ENCODE peak calls at places on chromosomes 3 and 15, in four cellular contexts. One of them, this sample, is unnamed. For H3K36me3, the result is how much of the 10 kb centered on the place peaks cover.

GRCh38 chr3:166473501-166473900 is 636.3 kb upstream of the BCHE start:
- DNase-seq in left ventricle myocardium inferior: no peak
- DNase-seq in ascending aorta: no peak
- DNase-seq in body of pancreas: no peak
- DNase-seq in this sample: no peak

GRCh38 chr15:90765489-90765888 is 48.3 kb downstream of the BLM start:
- DNase-seq in body of pancreas: no peak
- DNase-seq in ascending aorta: no peak
- DNase-seq in left ventricle myocardium inferior: no peak
- DNase-seq in this sample: no peak

GRCh38 chr3:8552223-8552762 is 50.7 kb downstream of the LMCD1 start:
- DNase-seq in ascending aorta: no peak
- DNase-seq in body of pancreas: no peak
- DNase-seq in left ventricle myocardium inferior: no peak
- DNase-seq in this sample: no peak

GRCh38 chr15:81381725-81382124 is 7.7 kb upstream of the TMC3 start:
- DNase-seq in body of pancreas: no peak
- DNase-seq in left ventricle myocardium inferior: no peak
- DNase-seq in ascending aorta: no peak
- DNase-seq in this sample: no peak

GRCh38 chr3:11638669-11639402 is 4.9 kb downstream of the VGLL4 start:
- DNase-seq in body of pancreas: no peak
- DNase-seq in left ventricle myocardium inferior: no peak
- DNase-seq in ascending aorta: no peak
- DNase-seq in this sample: no peak

GRCh38 chr3:32733631-32734229 is 48.7 kb downstream of the CNOT10 start:
- DNase-seq in ascending aorta: no peak
- DNase-seq in left ventricle myocardium inferior: no peak
- DNase-seq in body of pancreas: no peak
- DNase-seq in this sample: no peak

GRCh38 chr15:67186226-67186649 is 68.2 kb downstream of the AAGAB start:
- DNase-seq in ascending aorta: peak
- DNase-seq in left ventricle myocardium inferior: peak
- DNase-seq in body of pancreas: no peak
- DNase-seq in this sample: peak

GRCh38 chr15:47717036-47717611 is at the start of gene SEMA6D:
- DNase-seq in body of pancreas: peak
- DNase-seq in left ventricle myocardium inferior: peak
- DNase-seq in ascending aorta: peak
- DNase-seq in this sample: peak

GRCh38 chr3:32821686-32822296 is 4.0 kb downstream of the TRIM71 start:
- DNase-seq in left ventricle myocardium inferior: no peak
- DNase-seq in body of pancreas: peak
- DNase-seq in ascending aorta: no peak
- DNase-seq in this sample: no peak

GRCh38 chr3:167876603-167877325 is 141.2 kb downstream of the SERPINI1 start:
- DNase-seq in left ventricle myocardium inferior: no peak
- DNase-seq in ascending aorta: no peak
- DNase-seq in body of pancreas: no peak
- DNase-seq in this sample: no peak

GRCh38 chr3:184135149-184135910 is at the start of gene EIF2B5:
- DNase-seq in body of pancreas: peak
- DNase-seq in ascending aorta: peak
- DNase-seq in left ventricle myocardium inferior: peak
- DNase-seq in this sample: peak

GRCh38 chr3:173003471-173003870 is 137.6 kb downstream of the SPATA16 start:
- DNase-seq in body of pancreas: no peak
- DNase-seq in ascending aorta: no peak
- DNase-seq in left ventricle myocardium inferior: no peak
- DNase-seq in this sample: no peak

GRCh38 chr3:194327414-194328079 is 23.6 kb downstream of the CPN2 start:
- DNase-seq in left ventricle myocardium inferior: no peak
- DNase-seq in body of pancreas: no peak
- DNase-seq in ascending aorta: no peak
- DNase-seq in this sample: no peak

GRCh38 chr3:194329566-194329965 is 21.6 kb downstream of the CPN2 start:
- DNase-seq in body of pancreas: no peak
- DNase-seq in left ventricle myocardium inferior: no peak
- DNase-seq in ascending aorta: no peak
- DNase-seq in this sample: no peak

GRCh38 chr3:194330579-194330978 is 20.5 kb downstream of the CPN2 start:
- DNase-seq in ascending aorta: no peak
- DNase-seq in body of pancreas: peak
- DNase-seq in left ventricle myocardium inferior: peak
- DNase-seq in this sample: no peak

GRCh38 chr3:194328080-194328571 is 23.0 kb downstream of the CPN2 start:
- DNase-seq in ascending aorta: no peak
- DNase-seq in left ventricle myocardium inferior: no peak
- DNase-seq in body of pancreas: peak
- DNase-seq in this sample: no peak

GRCh38 chr3:194330160-194330559 is 21.0 kb downstream of the CPN2 start:
- DNase-seq in left ventricle myocardium inferior: no peak
- DNase-seq in body of pancreas: no peak
- DNase-seq in ascending aorta: no peak
- DNase-seq in this sample: no peak
- H3K27ac ChIP-seq in left ventricle myocardium inferior: peak
- H3K27ac ChIP-seq in body of pancreas: no peak
- H3K27ac ChIP-seq in ascending aorta: no peak
- H3K27ac ChIP-seq in this sample: no peak

GRCh38 chr3:9976736-9977709 is 9.6 kb downstream of the EMC3 start:
- DNase-seq in body of pancreas: peak
- DNase-seq in left ventricle myocardium inferior: peak
- DNase-seq in ascending aorta: peak
- DNase-seq in this sample: peak

GRCh38 chr3:9978664-9979349 is 7.8 kb downstream of the EMC3 start:
- DNase-seq in body of pancreas: no peak
- DNase-seq in left ventricle myocardium inferior: no peak
- DNase-seq in ascending aorta: no peak
- DNase-seq in this sample: no peak

DNA sequence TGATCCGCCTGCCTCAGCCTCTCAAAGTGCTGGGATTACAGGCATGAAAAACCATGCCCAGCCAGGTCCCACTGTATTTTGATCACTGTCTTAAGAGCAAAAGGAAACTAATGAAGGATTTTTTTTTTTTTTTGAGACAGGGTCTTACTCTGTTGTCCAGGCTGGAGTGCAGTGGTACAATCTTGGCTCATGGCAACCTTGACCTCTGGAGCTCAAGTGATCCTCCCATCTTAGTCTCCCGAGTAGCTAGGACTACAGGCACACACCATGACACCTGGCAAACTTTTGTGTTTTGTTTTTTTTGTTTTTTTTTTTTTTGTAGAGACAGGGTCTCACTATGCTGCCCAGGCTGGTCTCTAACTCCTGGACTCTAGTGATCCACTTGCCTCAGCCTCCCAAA is 6.4 kb downstream of the EMC3 start:
- DNase-seq in left ventricle myocardium inferior: no peak
- DNase-seq in body of pancreas: no peak
- DNase-seq in ascending aorta: no peak
- DNase-seq in this sample: no peak
- H3K36me3 ChIP-seq in left ventricle myocardium inferior: under half
- H3K36me3 ChIP-seq in body of pancreas: under half
- H3K36me3 ChIP-seq in ascending aorta: under half
- H3K36me3 ChIP-seq in this sample: under half

GRCh38 chr3:61177450-61177849 is 73.8 kb downstream of the FHIT start:
- DNase-seq in left ventricle myocardium inferior: no peak
- DNase-seq in ascending aorta: no peak
- DNase-seq in body of pancreas: no peak
- DNase-seq in this sample: no peak

GRCh38 chr3:61173685-61174084 is 77.6 kb downstream of the FHIT start:
- DNase-seq in ascending aorta: no peak
- DNase-seq in left ventricle myocardium inferior: no peak
- DNase-seq in body of pancreas: no peak
- DNase-seq in this sample: no peak

GRCh38 chr3:61168286-61168685 is 83.0 kb downstream of the FHIT start:
- DNase-seq in left ventricle myocardium inferior: no peak
- DNase-seq in ascending aorta: no peak
- DNase-seq in body of pancreas: no peak
- DNase-seq in this sample: no peak

GRCh38 chr3:61169621-61170251 is 81.5 kb downstream of the FHIT start:
- DNase-seq in body of pancreas: no peak
- DNase-seq in left ventricle myocardium inferior: no peak
- DNase-seq in ascending aorta: no peak
- DNase-seq in this sample: no peak

DNA sequence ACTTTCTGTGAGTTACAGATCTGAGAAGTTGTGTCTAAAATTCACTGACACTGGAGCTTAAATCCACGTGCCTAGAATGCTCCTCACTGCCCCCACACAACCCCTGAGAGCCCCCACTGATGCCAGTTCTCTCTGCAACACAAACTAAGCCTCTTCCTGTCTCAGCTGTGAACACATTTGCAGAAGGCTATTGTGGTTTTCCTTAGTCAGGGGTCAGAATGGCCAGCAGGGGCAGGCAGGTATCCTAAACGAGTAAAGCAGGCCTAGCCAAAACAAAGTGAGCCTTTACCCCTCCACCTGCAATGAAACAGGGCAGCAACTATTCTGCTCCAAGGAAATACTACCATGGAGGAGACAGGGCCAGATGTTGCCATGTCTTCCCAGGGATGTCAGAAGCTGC is 78.6 kb downstream of the FHIT start:
- DNase-seq in left ventricle myocardium inferior: no peak
- DNase-seq in ascending aorta: no peak
- DNase-seq in body of pancreas: no peak
- DNase-seq in this sample: no peak
- TF ChIP-seq CTCF in left ventricle myocardium inferior: no peak
- TF ChIP-seq CTCF in ascending aorta: no peak
- TF ChIP-seq CTCF in body of pancreas: no peak
- TF ChIP-seq CTCF in this sample: no peak

GRCh38 chr3:181691951-181692849 is 19.5 kb upstream of the SOX2 start:
- DNase-seq in ascending aorta: no peak
- DNase-seq in body of pancreas: no peak
- DNase-seq in left ventricle myocardium inferior: no peak
- DNase-seq in this sample: no peak

GRCh38 chr3:181690769-181691168 is 21.0 kb upstream of the SOX2 start:
- DNase-seq in ascending aorta: no peak
- DNase-seq in body of pancreas: no peak
- DNase-seq in left ventricle myocardium inferior: no peak
- DNase-seq in this sample: no peak

GRCh38 chr3:181692850-181693154 is 18.9 kb upstream of the SOX2 start:
- DNase-seq in ascending aorta: no peak
- DNase-seq in left ventricle myocardium inferior: no peak
- DNase-seq in body of pancreas: no peak
- DNase-seq in this sample: no peak

GRCh38 chr3:181694805-181695660 is 16.7 kb upstream of the SOX2 start:
- DNase-seq in ascending aorta: peak
- DNase-seq in left ventricle myocardium inferior: peak
- DNase-seq in body of pancreas: peak
- DNase-seq in this sample: no peak

DNA sequence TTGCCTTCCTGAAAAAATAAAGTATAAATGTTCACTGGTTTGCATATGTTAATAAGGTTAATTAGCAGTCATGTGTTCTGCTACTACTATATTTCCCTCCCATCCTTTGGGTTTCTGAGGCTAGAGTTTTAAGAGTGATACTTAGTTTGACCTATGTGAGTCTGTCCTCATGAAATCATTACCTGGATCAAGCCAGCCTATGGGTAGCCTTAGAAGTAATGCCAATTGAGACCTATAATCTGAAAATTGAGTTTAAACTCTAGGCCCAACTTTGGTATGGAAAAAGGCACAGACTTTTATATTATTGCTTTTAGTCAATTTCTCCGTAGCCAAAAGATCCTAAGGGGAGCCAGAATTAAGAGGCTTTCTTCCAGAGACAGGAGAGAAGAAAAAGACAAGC is 18.4 kb upstream of the SOX2 start:
- DNase-seq in left ventricle myocardium inferior: no peak
- DNase-seq in body of pancreas: no peak
- DNase-seq in ascending aorta: no peak
- DNase-seq in this sample: no peak
- H3K27ac ChIP-seq in left ventricle myocardium inferior: no peak
- H3K27ac ChIP-seq in body of pancreas: no peak
- H3K27ac ChIP-seq in ascending aorta: no peak
- H3K27ac ChIP-seq in this sample: no peak

GRCh38 chr3:179958759-179959158 is 78.0 kb downstream of the PEX5L start:
- DNase-seq in ascending aorta: no peak
- DNase-seq in left ventricle myocardium inferior: no peak
- DNase-seq in body of pancreas: no peak
- DNase-seq in this sample: no peak
- H3K36me3 ChIP-seq in ascending aorta: under half
- H3K36me3 ChIP-seq in left ventricle myocardium inferior: under half
- H3K36me3 ChIP-seq in body of pancreas: under half
- H3K36me3 ChIP-seq in this sample: under half

DNA sequence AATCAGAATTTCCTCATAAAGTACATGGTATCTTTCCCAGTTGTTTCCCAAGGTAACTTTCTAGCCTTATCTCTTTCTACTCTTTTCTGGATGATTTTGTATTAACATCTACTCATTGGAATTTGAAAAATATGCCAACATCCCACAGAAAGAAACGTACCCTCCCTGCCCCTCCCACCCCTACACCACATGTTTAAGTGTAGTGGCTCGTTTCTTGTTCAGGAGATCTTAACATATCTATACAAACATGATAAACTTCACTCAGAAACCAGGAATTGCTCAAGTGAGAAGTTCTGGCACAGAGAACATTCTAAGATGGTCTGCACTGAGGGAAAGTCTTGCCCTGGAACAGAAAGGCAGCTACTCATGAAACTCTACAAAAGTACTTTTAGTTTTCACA is 404.7 kb downstream of the SOX2 start:
- DNase-seq in body of pancreas: no peak
- DNase-seq in left ventricle myocardium inferior: no peak
- DNase-seq in ascending aorta: no peak
- DNase-seq in this sample: no peak
- TF ChIP-seq CTCF in body of pancreas: no peak
- TF ChIP-seq CTCF in left ventricle myocardium inferior: no peak
- TF ChIP-seq CTCF in ascending aorta: no peak
- TF ChIP-seq CTCF in this sample: no peak